ENCODE peak calls at places on chromosomes 5 and 9, in six cellular contexts. A is cardiac muscle cell, R is fibroblast of lung, T is AG10803, B is body of pancreas, Y is tibial nerve. O is an unnamed sample.
A peak's percentile ranks its signal among the peaks of the same experiment; 100 is the strongest.

GRCh38 chr9:98708933-98709911 is at the start of gene GABBR2:
- DNase-seq in A (peak; percentile 59), R (no peak), T (peak; percentile 10), B (no peak), Y (no peak), O (no peak)

GRCh38 chr9:81312346-81312745 is 377.0 kb downstream of the TLE1 start:
- DNase-seq in A (no peak), R (peak; percentile 34), T (no peak), B (no peak), Y (no peak), O (no peak)

GRCh38 chr5:85263125-85263524 is 878.4 kb upstream of the EDIL3 start:
- DNase-seq in A (no peak), R (no peak), T (no peak), B (no peak), Y (no peak), O (no peak)

GRCh38 chr5:82470185-82470584 is 192.0 kb upstream of the RPS23 start:
- DNase-seq in A (peak; percentile 24), R (no peak), T (no peak), B (no peak), Y (no peak), O (no peak)

GRCh38 chr9:110602281-110602680 is 22.7 kb upstream of the SVEP1 start:
- DNase-seq in A (no peak), R (no peak), T (peak; percentile 41), B (no peak), Y (no peak), O (no peak)

GRCh38 chr5:163379298-163380155 is 57.9 kb upstream of the CCNG1 start:
- DNase-seq in A (no peak), R (peak; percentile 90), T (peak; percentile 33), B (peak; percentile 56), Y (no peak), O (no peak)

GRCh38 chr9:82354260-82354659 is 365.7 kb downstream of the SPATA31D1 start:
- DNase-seq in A (no peak), R (peak; percentile 33), T (peak; percentile 71), B (no peak), Y (no peak), O (no peak)

GRCh38 chr5:96893342-96893741 is 17.0 kb downstream of the ERAP2 start:
- DNase-seq in A (no peak), R (peak; percentile 67), T (peak; percentile 71), B (no peak), Y (no peak), O (peak; percentile 63)

GRCh38 chr9:84679571-84679970 is 10.0 kb downstream of the NTRK2 start:
- DNase-seq in A (no peak), R (no peak), T (no peak), B (no peak), Y (no peak), O (no peak)

GRCh38 chr9:2362170-2362569 is 259.4 kb upstream of the VLDLR start:
- DNase-seq in A (no peak), R (no peak), T (no peak), B (no peak), Y (no peak), O (no peak)

GRCh38 chr9:2373648-2374047 is 247.9 kb upstream of the VLDLR start:
- DNase-seq in A (no peak), R (no peak), T (no peak), B (no peak), Y (no peak), O (no peak)

GRCh38 chr9:2363138-2363745 is 258.3 kb upstream of the VLDLR start:
- DNase-seq in A (no peak), R (no peak), T (no peak), B (no peak), Y (no peak), O (no peak)

DNA sequence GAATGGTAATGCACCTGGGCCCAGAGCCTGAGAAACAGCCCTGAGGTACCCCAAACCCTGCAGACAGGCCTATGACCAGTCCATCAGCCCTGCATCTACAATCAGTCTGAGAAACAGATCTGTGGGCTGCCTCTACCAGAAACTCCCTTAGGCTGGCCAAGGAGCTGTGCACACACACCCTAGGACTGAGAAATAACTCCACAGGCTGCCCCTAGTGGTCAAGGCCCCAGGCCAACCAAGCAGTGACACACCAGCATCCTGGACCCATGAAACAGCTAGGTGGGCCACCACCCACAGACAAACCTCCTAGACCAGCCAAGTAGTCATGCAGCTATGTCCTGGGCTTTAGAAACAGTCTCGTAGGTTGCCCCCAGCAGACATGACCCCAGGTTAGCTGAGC is 253.6 kb upstream of the VLDLR start:
- DNase-seq in A (no peak), R (no peak), T (no peak), B (no peak), Y (no peak), O (no peak)
- TF ChIP-seq CTCF in A (peak; percentile 11), R (no peak), T (peak; percentile 15), B (no peak), Y (no peak), O (no peak)

GRCh38 chr5:181167814-181168488 is 20.6 kb downstream of the OR2V2 start:
- DNase-seq in A (peak; percentile 43), R (no peak), T (no peak), B (no peak), Y (no peak), O (peak; percentile 42)
- TF ChIP-seq CTCF in A (peak; percentile 48), R (peak; percentile 23), T (peak; percentile 31), B (no peak), Y (peak; percentile 8), O (peak; percentile 80)

DNA sequence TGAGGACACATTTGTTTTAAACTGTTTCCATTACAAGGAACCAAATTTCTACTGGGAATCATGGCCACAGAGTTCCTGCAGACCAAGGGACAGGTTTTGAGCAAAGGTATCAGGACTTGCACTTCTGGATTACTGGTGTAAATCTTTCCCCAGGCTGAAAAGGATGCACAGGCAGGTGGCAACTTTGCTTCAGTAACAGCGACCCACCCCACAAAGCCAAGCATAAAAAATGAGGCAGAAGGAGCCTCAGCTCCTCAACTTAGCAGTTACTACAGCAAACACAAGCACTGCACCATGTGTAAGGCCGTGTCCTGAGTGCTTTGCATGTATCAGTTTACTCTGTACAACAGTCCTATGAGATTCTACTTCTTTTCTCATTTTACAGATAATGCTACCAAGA is 251.9 kb downstream of the EBF1 start:
- DNase-seq in A (no peak), R (no peak), T (no peak), B (no peak), Y (no peak), O (no peak)
- TF ChIP-seq CTCF in A (no peak), R (no peak), T (no peak), B (no peak), Y (no peak), O (no peak)

GRCh38 chr5:123456242-123456641 is 33.0 kb upstream of the CEP120 start:
- DNase-seq in A (no peak), R (no peak), T (no peak), B (no peak), Y (no peak), O (no peak)
- TF ChIP-seq CTCF in A (no peak), R (no peak), T (no peak), B (no peak), Y (no peak), O (no peak)

DNA sequence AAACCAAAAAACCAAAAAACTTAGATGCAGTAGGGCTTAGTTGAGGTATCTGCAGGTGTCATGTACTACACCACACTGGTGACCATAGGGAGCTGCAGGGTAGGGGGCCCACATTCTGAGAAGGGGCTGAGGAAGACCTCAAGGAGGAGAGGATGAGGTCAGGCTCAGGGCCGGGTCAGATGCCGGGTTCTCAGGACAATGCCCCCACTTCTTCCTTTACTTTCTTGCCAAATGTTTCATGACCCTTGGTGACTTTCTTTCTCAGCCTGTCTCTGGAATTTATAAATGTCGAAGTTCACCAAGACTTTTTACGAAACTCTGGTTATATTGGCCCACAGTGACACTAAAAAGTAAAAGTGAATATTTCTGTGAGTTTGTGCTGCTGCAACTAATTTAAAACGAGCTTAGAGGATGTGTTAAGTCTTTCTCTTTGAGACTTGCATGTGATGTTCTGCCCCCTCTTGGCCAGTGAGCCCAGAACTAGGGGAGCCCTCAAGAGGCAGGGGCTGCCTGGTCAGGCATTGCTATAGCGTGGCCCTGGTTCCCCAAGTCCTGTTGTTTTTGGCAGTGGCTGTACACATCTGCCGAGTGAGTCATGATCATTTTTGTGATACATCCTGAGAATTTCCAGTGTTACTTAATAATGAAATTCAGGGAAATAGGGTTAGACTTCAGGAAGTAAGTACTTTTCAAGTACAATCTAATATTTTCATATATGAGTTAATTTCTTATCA is 11.2 kb downstream of the ACO1 start:
- DNase-seq in A (no peak), R (peak; percentile 96), T (peak; percentile 95), B (peak; percentile 47), Y (peak; percentile 70), O (no peak)
- TF ChIP-seq CTCF in A (peak; percentile 54), R (peak; percentile 32), T (peak; percentile 58), B (no peak), Y (no peak), O (no peak)

DNA sequence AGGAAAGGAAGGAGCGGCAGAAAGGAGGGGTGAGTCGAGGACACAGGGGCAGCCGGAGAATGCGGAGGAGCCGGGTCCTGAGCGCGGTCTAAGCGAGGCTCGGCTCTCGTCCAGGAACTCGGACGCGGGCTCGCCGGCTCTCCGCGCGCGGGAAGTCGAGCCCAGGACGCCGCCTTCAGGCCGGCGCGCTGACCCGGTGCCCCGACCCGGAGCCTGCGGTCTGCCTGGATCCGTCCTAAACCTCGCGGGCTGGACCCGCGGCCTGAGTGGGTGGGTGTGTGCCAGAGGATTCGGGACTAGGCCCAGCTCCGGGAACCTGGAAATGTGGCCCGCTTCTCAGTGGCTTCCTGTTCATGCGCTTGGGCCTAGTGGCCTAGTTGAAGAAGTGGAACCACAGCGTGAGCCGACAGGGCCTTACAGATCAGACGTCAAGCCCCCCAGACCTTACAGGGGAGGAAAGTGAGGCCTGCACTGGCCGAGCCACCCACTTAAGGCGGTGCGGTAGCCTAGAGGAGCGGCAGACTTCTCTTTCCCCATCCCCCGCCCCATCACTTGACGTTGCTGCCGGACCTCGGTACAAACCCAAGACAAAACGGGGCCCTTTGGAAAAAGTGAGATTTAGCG is 1.2 kb downstream of the CDKN2B-AS1 start:
- DNase-seq in A (peak; percentile 43), R (peak; percentile 63), T (peak; percentile 58), B (peak; percentile 30), Y (no peak), O (no peak)
- TF ChIP-seq CTCF in A (peak; percentile 44), R (peak; percentile 37), T (peak; percentile 17), B (peak; percentile 11), Y (peak; percentile 14), O (no peak)